ENCODE peak calls at places on chromosome 12, in four cellular contexts. S is K562, K is HepG2, C is HCT116. L is an unnamed sample.

GRCh38 chr12:122079038-122079531 is 529 bp downstream of the MLXIP start:
- DNase-seq in C (no peak), S (peak; percentile 54), K (no peak), L (peak; percentile 44)

GRCh38 chr12:132375747-132376463 is 46.5 kb upstream of the GALNT9 start:
- DNase-seq in S (no peak), C (no peak), K (no peak), L (no peak)

GRCh38 chr12:13980548-13981295 is 680 bp downstream of the GRIN2B start:
- DNase-seq in S (no peak), C (no peak), K (no peak), L (peak; percentile 12)

GRCh38 chr12:16112151-16112550 is 165.3 kb downstream of the SLC15A5 start:
- DNase-seq in K (no peak), C (no peak), S (no peak), L (no peak)

GRCh38 chr12:95674631-95675030 is 115.9 kb downstream of the NTN4 start:
- DNase-seq in C (no peak), K (peak; percentile 15), S (no peak), L (peak; percentile 75)

GRCh38 chr12:28780096-28780495 is 369.0 kb upstream of the FAR2 start:
- DNase-seq in S (peak; percentile 38), K (peak; percentile 12), C (no peak), L (no peak)

GRCh38 chr12:77724367-77724957 is 106.2 kb upstream of the NAV3 start:
- DNase-seq in S (no peak), K (peak; percentile 22), C (peak; percentile 47), L (no peak)

GRCh38 chr12:508145-508544 is 48.4 kb downstream of the B4GALNT3 start:
- DNase-seq in S (no peak), K (no peak), C (no peak), L (no peak)

GRCh38 chr12:95633049-95633545 is 81.8 kb upstream of the USP44 start:
- DNase-seq in C (peak; percentile 87), S (no peak), K (peak; percentile 33), L (no peak)

GRCh38 chr12:44286821-44287220 is 450.9 kb downstream of the TMEM117 start:
- DNase-seq in K (no peak), C (no peak), S (no peak), L (no peak)

GRCh38 chr12:47394070-47394469 is 311.8 kb downstream of the RPAP3 start:
- DNase-seq in S (no peak), K (no peak), C (no peak), L (no peak)

GRCh38 chr12:85206543-85206942 is 73.5 kb upstream of the ALX1 start:
- DNase-seq in C (no peak), K (no peak), S (no peak), L (no peak)

GRCh38 chr12:120720234-120720968 is 5.2 kb upstream of the ACADS start:
- DNase-seq in C (no peak), K (no peak), S (peak; percentile 75), L (no peak)

GRCh38 chr12:119803391-119803791 is 73.7 kb downstream of the CIT start:
- DNase-seq in C (no peak), S (no peak), K (no peak), L (peak; percentile 41)

GRCh38 chr12:2341871-2342270 is 289.1 kb downstream of the CACNA1C start:
- DNase-seq in K (no peak), S (no peak), C (no peak), L (no peak)

GRCh38 chr12:88944403-88944802 is 364.1 kb upstream of the KITLG start:
- DNase-seq in C (peak; percentile 71), K (peak; percentile 15), S (no peak), L (no peak)

GRCh38 chr12:68203460-68203875 is 22.1 kb downstream of the IL26 start:
- DNase-seq in S (no peak), K (no peak), C (no peak), L (no peak)

GRCh38 chr12:69502342-69503081 is 32.3 kb downstream of the FRS2 start:
- DNase-seq in S (no peak), K (no peak), C (peak; percentile 52), L (no peak)

GRCh38 chr12:50186667-50187066 is 19.5 kb upstream of the CERS5 start:
- DNase-seq in C (no peak), K (no peak), S (no peak), L (no peak)

GRCh38 chr12:93098077-93098476 is 169.0 kb upstream of the EEA1 start:
- DNase-seq in C (peak; percentile 63), S (peak; percentile 81), K (no peak), L (no peak)

GRCh38 chr12:68609955-68610434 is 704 bp upstream of the RAP1B start:
- DNase-seq in K (no peak), S (peak; percentile 64), C (no peak), L (peak; percentile 13)

GRCh38 chr12:9760699-9761406 is at the start of gene CD69:
- DNase-seq in K (no peak), S (peak; percentile 86), C (no peak), L (no peak)

GRCh38 chr12:50188280-50188781 is 21.2 kb upstream of the CERS5 start:
- DNase-seq in C (no peak), K (peak; percentile 93), S (no peak), L (no peak)

GRCh38 chr12:57783466-57783801 is 847 bp downstream of the TSFM start:
- DNase-seq in C (no peak), K (no peak), S (no peak), L (no peak)

GRCh38 chr12:6618483-6618882 is 11.3 kb upstream of the CHD4 start:
- DNase-seq in K (no peak), C (no peak), S (no peak), L (no peak)

GRCh38 chr12:6375269-6376078 is at the start of gene SCNN1A:
- DNase-seq in S (no peak), C (no peak), K (no peak), L (no peak)

GRCh38 chr12:22866406-22866805 is 241.4 kb downstream of the ETNK1 start:
- DNase-seq in C (no peak), K (no peak), S (no peak), L (no peak)

GRCh38 chr12:79635676-79636075 is 55.1 kb downstream of the PAWR start:
- DNase-seq in C (no peak), K (no peak), S (no peak), L (no peak)

GRCh38 chr12:1083888-1084262 is 92.9 kb downstream of the ERC1 start:
- DNase-seq in S (no peak), C (no peak), K (peak; percentile 28), L (peak; percentile 62)

GRCh38 chr12:54452628-54453027 is 20.8 kb downstream of the GTSF1 start:
- DNase-seq in C (no peak), K (no peak), S (no peak), L (no peak)
- TF ChIP-seq ELF1 in C (no peak), K (no peak), S (no peak), L (no peak)

GRCh38 chr12:127070512-127071157 is 1196.3 kb upstream of the TMEM132C start:
- DNase-seq in C (no peak), K (no peak), S (no peak), L (no peak)
- H3K27me3 ChIP-seq in C (no peaks in the 10 kb centered on the region), K (no peaks in the 10 kb centered on the region), S (no peaks in the 10 kb centered on the region), L (no peaks in the 10 kb centered on the region)

DNA sequence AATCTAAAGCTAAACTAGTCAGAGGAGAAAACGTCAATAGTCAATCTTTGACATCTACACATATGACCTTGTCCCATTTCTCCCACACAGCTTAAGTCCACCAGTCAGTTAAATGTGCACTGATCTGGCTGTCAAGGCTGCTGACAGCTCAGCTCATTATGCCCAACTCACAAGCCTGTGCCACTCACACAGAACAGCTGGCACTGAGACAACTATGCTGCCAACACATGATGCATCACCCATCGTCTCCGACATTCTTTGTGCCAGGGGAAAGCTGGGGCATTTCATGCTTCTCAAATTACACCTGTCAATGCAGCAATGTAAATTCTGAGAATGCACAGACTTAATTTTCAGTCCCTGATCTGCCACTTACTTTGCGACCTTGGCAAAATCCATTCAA is 25.3 kb downstream of the GNS start:
- DNase-seq in K (no peak), S (no peak), C (peak; percentile 23), L (no peak)
- TF ChIP-seq ELF1 in K (no peak), S (no peak), C (no peak), L (no peak)

GRCh38 chr12:98808243-98808895 is 163.3 kb downstream of the APAF1 start:
- DNase-seq in S (no peak), C (no peak), K (no peak), L (no peak)

GRCh38 chr12:98799822-98800221 is 154.7 kb downstream of the APAF1 start:
- DNase-seq in S (no peak), C (no peak), K (no peak), L (no peak)

GRCh38 chr12:98799411-98799810 is 154.3 kb downstream of the APAF1 start:
- DNase-seq in C (peak; percentile 2), K (no peak), S (no peak), L (no peak)

DNA sequence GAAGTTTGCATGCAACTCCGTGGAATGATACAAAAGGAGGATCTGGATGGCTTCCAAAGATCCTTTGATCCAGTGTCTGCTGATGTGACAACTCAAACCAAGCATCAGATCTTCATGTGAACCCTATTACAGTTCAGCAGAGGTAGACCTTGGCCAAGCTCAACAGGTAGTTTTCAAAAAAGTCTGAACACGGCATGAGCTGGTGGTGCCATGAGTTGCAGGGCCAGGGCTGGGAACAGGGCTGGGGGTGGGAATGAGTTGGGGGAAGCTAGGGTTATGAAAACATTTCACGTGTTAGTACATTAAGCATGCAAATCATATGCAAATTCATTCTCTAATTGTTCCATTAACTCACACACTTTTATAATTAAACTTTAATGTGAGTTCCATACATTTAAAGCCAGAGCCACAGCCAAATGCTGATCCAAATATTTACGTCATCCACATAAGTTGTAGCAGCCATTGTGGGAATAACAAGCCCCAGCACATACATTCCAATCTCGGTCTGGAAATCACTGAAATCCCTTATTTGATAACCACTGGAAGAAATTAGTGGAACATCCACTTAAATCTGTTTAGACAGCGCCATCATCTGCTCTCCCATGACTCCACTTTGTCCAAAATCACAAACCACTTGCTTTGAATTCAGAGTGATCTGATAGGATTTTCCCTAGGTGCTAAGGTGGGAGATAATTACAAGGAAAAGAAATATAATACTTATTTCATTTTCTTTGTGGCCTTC is 158.5 kb downstream of the APAF1 start:
- DNase-seq in K (no peak), C (peak; percentile 4), S (no peak), L (no peak)
- H3K27me3 ChIP-seq in K (no peaks in the 10 kb centered on the region), C (peaks cover 59% of the 10 kb centered on the region), S (peaks cover 4% of the 10 kb centered on the region), L (no peaks in the 10 kb centered on the region)

DNA sequence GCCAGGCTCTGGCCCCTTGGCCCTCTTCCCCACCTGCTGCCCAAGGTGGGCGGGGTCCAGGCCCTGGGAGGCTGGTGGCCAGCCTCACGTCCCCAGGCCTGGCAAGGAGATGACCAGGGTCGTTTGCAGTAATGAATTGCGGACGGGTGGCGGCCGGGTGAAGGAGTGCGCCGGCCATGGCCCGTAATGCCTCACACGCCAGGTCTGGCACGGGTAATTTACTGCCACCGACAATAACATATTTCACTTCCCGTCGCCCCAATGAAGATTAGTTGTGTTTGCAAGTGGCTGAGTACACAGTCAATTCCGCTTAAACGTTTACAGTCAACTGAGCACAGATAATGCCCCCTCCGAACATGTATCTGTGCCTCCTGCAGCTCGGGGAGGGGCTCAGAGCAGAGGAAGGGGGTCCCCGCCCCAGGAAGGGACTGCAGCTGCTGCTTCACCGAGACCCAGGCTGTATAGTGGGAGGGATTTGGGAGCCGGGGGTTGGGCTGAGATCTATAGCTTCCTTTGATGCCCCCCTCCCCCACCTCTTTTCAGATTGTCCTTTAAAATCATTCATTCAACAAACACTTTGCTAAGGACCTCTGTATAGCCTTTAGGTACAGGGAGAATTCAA is 48.4 kb downstream of the MVK start:
- DNase-seq in S (no peak), C (no peak), K (no peak), L (peak; percentile 86)
- TF ChIP-seq ELF1 in S (no peak), C (no peak), K (no peak), L (no peak)

L was measured in SK-N-SH.